ENCODE peak calls at places on chromosomes 11 and 22, in eight cellular contexts. S, Y, A, V, R, U, O and P are unnamed samples.

GRCh38 chr11:6757373-6757967 is 14.3 kb downstream of the OR2AG2 start:
- DNase-seq in O (peak; percentile 15), R (peak; percentile 50), Y (peak; percentile 10), V (peak; percentile 67), U (peak; percentile 46), S (peak; percentile 75), A (no peak), P (peak; percentile 34)

GRCh38 chr11:28466506-28466905 is 358.3 kb downstream of the METTL15 start:
- DNase-seq in V (no peak), S (no peak), U (no peak), R (no peak), O (no peak), Y (no peak), A (no peak), P (no peak)

GRCh38 chr11:118928870-118929495 is 3.3 kb upstream of the BCL9L start:
- DNase-seq in U (no peak), O (no peak), R (peak; percentile 77), A (no peak), Y (peak; percentile 86), S (no peak), V (peak; percentile 62), P (peak; percentile 51)

GRCh38 chr11:89437317-89437716 is 53.9 kb downstream of the NOX4 start:
- DNase-seq in U (no peak), V (peak; percentile 1), R (no peak), Y (no peak), A (no peak), S (peak; percentile 14), O (no peak), P (no peak)

GRCh38 chr11:94544832-94545640 is 1.3 kb downstream of the FUT4 start:
- DNase-seq in U (no peak), R (no peak), V (no peak), O (no peak), A (no peak), S (peak; percentile 28), Y (no peak), P (peak; percentile 31)

GRCh38 chr22:19734163-19734562 is 10.8 kb downstream of the GP1BB start:
- DNase-seq in R (no peak), U (no peak), Y (no peak), S (no peak), A (no peak), V (no peak), O (no peak), P (no peak)

GRCh38 chr22:41302016-41302767 is 867 bp downstream of the ZC3H7B start:
- DNase-seq in S (peak; percentile 85), A (no peak), Y (no peak), V (peak; percentile 38), O (no peak), R (no peak), U (peak; percentile 63), P (no peak)

GRCh38 chr11:131025020-131025419 is 108.7 kb upstream of the SNX19 start:
- DNase-seq in V (peak; percentile 55), O (peak; percentile 29), Y (no peak), R (no peak), A (no peak), U (peak; percentile 16), S (peak; percentile 60), P (no peak)

GRCh38 chr11:17457361-17458104 is 19.1 kb downstream of the ABCC8 start:
- DNase-seq in R (no peak), O (no peak), V (no peak), U (no peak), S (peak; percentile 51), Y (no peak), A (no peak), P (no peak)